ENCODE peak calls at places on chromosomes 16 and 17, in seven cellular contexts. G is upper lobe of right lung, W is tibial artery, D is GM13976, A is cardiac fibroblast, Y is heart right ventricle, B is HCT116. Z is an unnamed sample.

GRCh38 chr17:8695916-8696415 is 48.7 kb downstream of the CCDC42 start:
- DNase-seq in G (no peak), Y (no peak), B (no peak), W (peak), A (no peak), D (no peak), Z (no peak)

GRCh38 chr17:2412561-2413021 is 11.7 kb upstream of the MNT start:
- DNase-seq in D (no peak), B (no peak), G (peak), W (peak), A (peak), Y (no peak), Z (no peak)

GRCh38 chr16:15765880-15766279 is 90.9 kb downstream of the MYH11 start:
- DNase-seq in B (peak), A (peak), Y (peak), D (peak), W (no peak), G (no peak), Z (no peak)

GRCh38 chr17:5499790-5500189 is 13.4 kb downstream of the MIS12 start:
- DNase-seq in B (no peak), A (no peak), Y (no peak), G (no peak), D (no peak), W (no peak), Z (no peak)

GRCh38 chr17:11719203-11719602 is 120.9 kb downstream of the DNAH9 start:
- DNase-seq in B (no peak), A (no peak), W (no peak), Y (no peak), G (no peak), D (no peak), Z (no peak)

GRCh38 chr16:17227278-17227677 is 243.5 kb downstream of the XYLT1 start:
- DNase-seq in B (peak), G (no peak), D (no peak), A (no peak), W (no peak), Y (no peak), Z (peak)

GRCh38 chr16:31696968-31697743 is 169.5 kb downstream of the AHSP start:
- DNase-seq in Y (no peak), W (no peak), A (peak), G (no peak), B (peak), D (no peak), Z (no peak)

GRCh38 chr17:31581022-31581483 is 189.6 kb downstream of the RAB11FIP4 start:
- DNase-seq in B (no peak), D (no peak), A (peak), W (peak), Y (peak), G (peak), Z (peak)

GRCh38 chr17:55356440-55357328 is 65.0 kb downstream of the MMD start:
- DNase-seq in G (no peak), A (peak), D (peak), B (peak), Y (peak), W (no peak), Z (no peak)

GRCh38 chr17:63816669-63817068 is 10.6 kb upstream of the PSMC5 start:
- DNase-seq in W (no peak), Y (no peak), D (no peak), B (no peak), A (no peak), G (no peak), Z (no peak)

GRCh38 chr17:58208344-58208743 is 10.7 kb downstream of the MKS1 start:
- DNase-seq in Y (no peak), D (no peak), A (no peak), W (no peak), B (no peak), G (no peak), Z (no peak)

GRCh38 chr17:58207451-58207850 is 11.6 kb downstream of the MKS1 start:
- DNase-seq in Y (no peak), B (no peak), A (no peak), W (no peak), D (no peak), G (no peak), Z (no peak)

GRCh38 chr17:58215685-58216084 is 3.4 kb downstream of the MKS1 start:
- DNase-seq in G (no peak), W (no peak), B (no peak), A (no peak), D (no peak), Y (no peak), Z (no peak)

GRCh38 chr17:58205936-58206335 is 13.1 kb downstream of the MKS1 start:
- DNase-seq in W (no peak), D (peak), G (no peak), A (no peak), B (no peak), Y (no peak), Z (no peak)

GRCh38 chr17:58210922-58211321 is 8.1 kb downstream of the MKS1 start:
- DNase-seq in D (no peak), Y (no peak), B (no peak), A (no peak), W (no peak), G (no peak), Z (no peak)
- TF ChIP-seq CTCF in D (peak), Y (no peak), B (peak), A (peak), W (no peak), G (no peak), Z (no peak)

GRCh38 chr17:77529328-77529650 is 388.5 kb downstream of the SEC14L1 start:
- DNase-seq in W (no peak), B (no peak), Y (no peak), D (no peak), A (no peak), G (peak), Z (no peak)

GRCh38 chr17:77527394-77527793 is 386.6 kb downstream of the SEC14L1 start:
- DNase-seq in D (no peak), Y (no peak), B (no peak), G (peak), W (peak), A (no peak), Z (no peak)

GRCh38 chr17:77527836-77528505 is 387.2 kb downstream of the SEC14L1 start:
- DNase-seq in B (no peak), W (peak), Y (no peak), A (no peak), G (peak), D (no peak), Z (no peak)

GRCh38 chr17:77530591-77530990 is 389.8 kb downstream of the SEC14L1 start:
- DNase-seq in W (peak), Y (no peak), G (peak), D (no peak), A (no peak), B (no peak), Z (no peak)

GRCh38 chr17:77528516-77529327 is 388.0 kb downstream of the SEC14L1 start:
- DNase-seq in Y (no peak), G (peak), B (no peak), D (no peak), A (no peak), W (peak), Z (peak)
- TF ChIP-seq CTCF in Y (no peak), G (no peak), B (no peak), D (no peak), A (no peak), W (no peak), Z (peak)

DNA sequence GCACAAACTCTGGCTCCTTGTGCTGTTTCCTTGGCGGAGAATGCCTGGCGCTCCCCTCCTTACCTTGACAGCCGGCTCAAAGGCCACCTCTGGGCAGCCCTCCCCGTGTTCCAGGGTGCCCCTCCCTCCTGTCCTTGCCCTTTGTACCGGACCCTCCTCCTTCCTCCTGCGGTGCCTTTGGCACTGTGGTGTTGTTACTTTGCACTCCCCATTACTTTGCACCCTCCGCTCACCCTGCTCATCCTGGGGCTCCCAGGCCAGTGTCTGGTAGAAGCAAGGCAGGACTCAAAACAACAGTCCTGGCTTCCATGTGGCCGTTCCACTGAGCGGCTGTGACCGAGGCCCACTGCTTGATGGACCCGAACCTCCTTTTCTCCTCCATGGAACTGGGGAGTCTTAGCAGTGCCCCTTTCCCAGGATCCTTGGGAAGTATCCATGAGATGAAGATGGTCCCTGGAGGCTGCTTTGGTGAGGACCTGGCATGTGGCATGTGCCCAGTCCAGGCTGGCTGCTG is 147.8 kb downstream of the CMIP start:
- DNase-seq in G (no peak), A (no peak), B (no peak), D (no peak), Y (no peak), W (no peak), Z (no peak)
- TF ChIP-seq CTCF in G (no peak), A (no peak), B (no peak), D (no peak), Y (no peak), W (no peak), Z (no peak)

GRCh38 chr17:77741109-77741508 is 217.4 kb upstream of the TNRC6C start:
- DNase-seq in D (no peak), W (peak), B (no peak), A (no peak), Y (no peak), G (peak), Z (peak)
- TF ChIP-seq CTCF in D (peak), W (no peak), B (peak), A (peak), Y (no peak), G (peak), Z (no peak)

GRCh38 chr16:2054543-2055245 is 6.9 kb downstream of the TSC2 start:
- DNase-seq in Y (no peak), B (no peak), W (no peak), D (no peak), A (no peak), G (peak), Z (no peak)

GRCh38 chr16:2053897-2054296 is 6.1 kb downstream of the TSC2 start:
- DNase-seq in W (no peak), G (no peak), B (no peak), A (no peak), D (no peak), Y (no peak), Z (no peak)

GRCh38 chr16:2056681-2057407 is 9.1 kb downstream of the TSC2 start:
- DNase-seq in B (no peak), A (no peak), Y (no peak), W (no peak), G (no peak), D (no peak), Z (no peak)

GRCh38 chr16:2057438-2057837 is 9.7 kb downstream of the TSC2 start:
- DNase-seq in Y (no peak), W (no peak), B (no peak), D (no peak), A (no peak), G (no peak), Z (no peak)

DNA sequence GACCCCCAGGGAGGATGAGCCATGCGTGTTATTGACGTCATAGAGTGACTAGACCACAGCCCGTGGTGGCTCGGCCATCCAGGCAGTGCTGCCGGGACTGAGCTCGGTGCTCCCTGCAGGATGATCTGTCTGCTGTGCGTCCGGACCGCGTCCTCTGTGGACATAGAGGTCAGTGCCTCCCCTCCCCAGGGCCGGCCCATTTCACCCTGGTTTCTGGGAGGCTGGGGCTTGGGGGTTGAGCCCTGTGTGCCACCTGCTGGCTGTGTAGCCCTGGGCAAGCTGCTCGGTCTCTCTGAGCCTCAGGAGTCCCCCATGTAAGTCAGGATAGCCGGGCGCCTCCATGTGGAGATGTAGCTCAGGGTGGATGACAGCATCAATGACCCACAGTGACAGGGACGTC is 8.3 kb downstream of the TSC2 start:
- DNase-seq in B (no peak), W (no peak), G (no peak), D (no peak), A (peak), Y (no peak), Z (no peak)
- TF ChIP-seq CTCF in B (peak), W (peak), G (peak), D (no peak), A (peak), Y (peak), Z (no peak)

GRCh38 chr16:14338969-14339368 is 267.9 kb downstream of the MRTFB start:
- DNase-seq in G (no peak), B (no peak), Y (no peak), W (no peak), D (no peak), A (no peak), Z (no peak)
- TF ChIP-seq CTCF in G (no peak), B (no peak), Y (no peak), W (no peak), D (no peak), A (no peak), Z (no peak)

Z was measured in RWPE2.